ENCODE peak calls at places on chromosome X, in seven cellular contexts. E is OCI-LY7, U is pancreas, L is suprapubic skin, Y is ascending aorta, B is neural progenitor cell, M is esophagus squamous epithelium. O is an unnamed sample.

GRCh38 chrX:148567229-148567628 is 66.8 kb downstream of the AFF2 start:
- DNase-seq in E (no peak), U (no peak), L (no peak), Y (no peak), B (no peak), M (no peak), O (peak; percentile 53)

GRCh38 chrX:21529771-21530170 is 128.4 kb downstream of the KLHL34 start:
- DNase-seq in E (no peak), U (no peak), L (no peak), Y (no peak), B (no peak), M (no peak), O (no peak)

GRCh38 chrX:130974323-130974722 is 71.3 kb upstream of the ENOX2 start:
- DNase-seq in E (no peak), U (no peak), L (no peak), Y (no peak), B (no peak), M (no peak), O (no peak)

GRCh38 chrX:10755477-10756334 is 135.3 kb upstream of the MID1 start:
- DNase-seq in E (no peak), U (no peak), L (no peak), Y (no peak), B (peak; percentile 70), M (no peak), O (peak; percentile 71)

GRCh38 chrX:138057883-138058282 is 492.0 kb downstream of the ZIC3 start:
- DNase-seq in E (no peak), U (no peak), L (no peak), Y (no peak), B (no peak), M (no peak), O (no peak)

GRCh38 chrX:118254611-118255010 is 91.3 kb upstream of the WDR44 start:
- DNase-seq in E (peak; percentile 45), U (no peak), L (no peak), Y (no peak), B (peak; percentile 60), M (no peak), O (peak; percentile 12)

GRCh38 chrX:110317079-110317819 is 636 bp downstream of the AMMECR1 start:
- DNase-seq in E (peak; percentile 37), U (peak; percentile 66), L (peak; percentile 62), Y (no peak), B (peak; percentile 43), M (no peak), O (peak; percentile 37)

GRCh38 chrX:131734621-131735020 is 190.7 kb downstream of the OR13H1 start:
- DNase-seq in E (no peak), U (no peak), L (peak; percentile 80), Y (peak; percentile 59), B (no peak), M (peak; percentile 16), O (no peak)

GRCh38 chrX:38970074-38970473 is 168.8 kb downstream of the MID1IP1 start:
- DNase-seq in E (no peak), U (no peak), L (no peak), Y (no peak), B (no peak), M (no peak), O (no peak)

GRCh38 chrX:21930986-21931385 is 9.5 kb upstream of the SMS start:
- DNase-seq in E (no peak), U (no peak), L (no peak), Y (no peak), B (no peak), M (no peak), O (no peak)

GRCh38 chrX:19344207-19344534 is 444 bp downstream of the PDHA1 start:
- DNase-seq in E (no peak), U (no peak), L (no peak), Y (no peak), B (no peak), M (no peak), O (no peak)

GRCh38 chrX:40108959-40109287 is 11.2 kb upstream of the BCOR start:
- DNase-seq in E (peak; percentile 41), U (peak; percentile 90), L (peak; percentile 86), Y (no peak), B (peak; percentile 77), M (no peak), O (peak; percentile 78)

GRCh38 chrX:19581786-19582185 is 66.5 kb upstream of the MAP3K15 start:
- DNase-seq in E (no peak), U (no peak), L (no peak), Y (no peak), B (no peak), M (no peak), O (no peak)

GRCh38 chrX:53357799-53358530 is 64.5 kb downstream of the SMC1A start:
- DNase-seq in E (no peak), U (no peak), L (no peak), Y (no peak), B (peak; percentile 49), M (no peak), O (no peak)

GRCh38 chrX:68894513-68895338 is 65.9 kb downstream of the EFNB1 start:
- DNase-seq in E (no peak), U (peak; percentile 70), L (no peak), Y (peak; percentile 31), B (peak; percentile 77), M (no peak), O (no peak)

GRCh38 chrX:68894142-68894512 is 65.3 kb downstream of the EFNB1 start:
- DNase-seq in E (no peak), U (no peak), L (no peak), Y (no peak), B (no peak), M (no peak), O (no peak)

GRCh38 chrX:68897118-68897517 is 68.3 kb downstream of the EFNB1 start:
- DNase-seq in E (no peak), U (no peak), L (no peak), Y (no peak), B (no peak), M (no peak), O (no peak)

GRCh38 chrX:68896581-68896980 is 67.8 kb downstream of the EFNB1 start:
- DNase-seq in E (no peak), U (no peak), L (no peak), Y (no peak), B (no peak), M (no peak), O (no peak)

GRCh38 chrX:68895339-68896250 is 66.8 kb downstream of the EFNB1 start:
- DNase-seq in E (no peak), U (no peak), L (no peak), Y (no peak), B (no peak), M (no peak), O (peak; percentile 2)
- H3K4me3 ChIP-seq in E (no peak overlapping the region), U (no peak overlapping the region), L (peak overlapping the region; percentile 24), Y (no peak overlapping the region), B (no peak overlapping the region), M (peak overlapping the region; percentile 38), O (no peak overlapping the region)

GRCh38 chrX:49167740-49168108 is 4.0 kb upstream of the PLP2 start:
- DNase-seq in E (no peak), U (no peak), L (no peak), Y (no peak), B (no peak), M (no peak), O (no peak)

GRCh38 chrX:49166914-49167739 is 4.6 kb downstream of the MAGIX start:
- DNase-seq in E (peak; percentile 69), U (peak; percentile 65), L (peak; percentile 83), Y (peak; percentile 76), B (peak; percentile 20), M (no peak), O (peak; percentile 78)

GRCh38 chrX:49164589-49165360 is 2.2 kb downstream of the MAGIX start:
- DNase-seq in E (no peak), U (no peak), L (no peak), Y (no peak), B (no peak), M (no peak), O (no peak)

GRCh38 chrX:49163555-49164419 is 1.2 kb downstream of the MAGIX start:
- DNase-seq in E (peak; percentile 85), U (peak; percentile 92), L (peak; percentile 92), Y (peak; percentile 65), B (peak; percentile 88), M (no peak), O (peak; percentile 78)

DNA sequence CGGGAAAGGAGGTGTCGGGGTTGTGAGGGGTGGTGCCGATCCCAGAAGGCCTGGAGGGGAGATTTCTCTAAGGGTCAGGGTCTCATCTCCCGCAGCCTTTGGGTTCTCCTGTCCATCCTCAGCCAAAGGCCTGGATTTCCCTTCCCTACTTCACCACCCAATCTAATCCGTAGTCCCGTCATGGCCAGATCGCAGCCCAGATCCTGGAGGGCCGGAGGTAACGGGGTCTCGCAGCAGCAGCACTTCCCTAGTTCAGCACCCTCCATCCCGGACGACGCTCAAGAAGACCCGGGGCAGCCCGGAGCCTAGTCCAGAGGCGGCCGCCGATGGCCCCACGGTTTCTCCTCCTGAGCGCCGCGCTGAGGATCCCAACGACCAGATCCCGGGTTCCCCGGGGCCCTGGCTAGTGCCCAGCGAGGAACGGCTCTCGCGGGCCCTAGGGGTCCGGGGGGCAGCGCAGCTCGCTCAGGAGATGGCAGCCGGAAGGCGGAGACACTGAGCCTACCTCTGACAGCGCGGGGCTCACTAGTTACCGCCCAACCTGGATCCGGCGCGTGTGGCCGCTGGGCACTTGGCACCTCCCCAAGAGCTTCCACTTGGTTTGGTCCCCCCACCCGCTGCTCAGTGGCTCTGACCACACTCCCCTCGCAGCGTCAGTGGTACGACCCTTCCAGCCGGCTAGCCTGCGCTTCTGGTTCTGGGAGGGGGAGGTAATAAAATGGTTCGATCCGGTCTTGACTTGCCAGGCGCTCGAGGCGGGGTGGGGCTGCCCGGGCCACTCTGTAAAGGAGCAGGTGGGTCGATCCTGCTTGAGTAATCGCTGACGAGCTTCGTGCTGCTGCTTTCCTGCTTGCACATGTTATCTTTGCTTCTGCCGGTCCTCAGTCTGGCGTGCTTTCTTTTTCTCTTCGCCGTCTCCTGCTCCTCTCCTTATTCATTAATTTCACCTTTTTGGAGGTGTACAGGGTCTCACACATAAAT is 3.6 kb downstream of the MAGIX start:
- DNase-seq in E (peak; percentile 88), U (peak; percentile 71), L (peak; percentile 87), Y (no peak), B (peak; percentile 89), M (peak; percentile 37), O (peak; percentile 48)
- H3K4me3 ChIP-seq in E (peak overlapping the region; percentile 62), U (no peak overlapping the region), L (peak overlapping the region; percentile 49), Y (peak overlapping the region; percentile 33), B (peak overlapping the region; percentile 31), M (peak overlapping the region; percentile 67), O (peak overlapping the region; percentile 26)

GRCh38 chrX:150680974-150681373 is 12.2 kb upstream of the MTMR1 start:
- DNase-seq in E (peak; percentile 31), U (no peak), L (no peak), Y (no peak), B (peak; percentile 34), M (no peak), O (no peak)
- H3K4me3 ChIP-seq in E (no peak overlapping the region), U (no peak overlapping the region), L (no peak overlapping the region), Y (no peak overlapping the region), B (no peak overlapping the region), M (no peak overlapping the region), O (no peak overlapping the region)

GRCh38 chrX:153398275-153398960 is 2.7 kb downstream of the PNMA6E start:
- DNase-seq in E (no peak), U (peak; percentile 48), L (no peak), Y (no peak), B (no peak), M (no peak), O (no peak)
- H3K4me3 ChIP-seq in E (no peak overlapping the region), U (no peak overlapping the region), L (no peak overlapping the region), Y (no peak overlapping the region), B (no peak overlapping the region), M (no peak overlapping the region), O (no peak overlapping the region)

DNA sequence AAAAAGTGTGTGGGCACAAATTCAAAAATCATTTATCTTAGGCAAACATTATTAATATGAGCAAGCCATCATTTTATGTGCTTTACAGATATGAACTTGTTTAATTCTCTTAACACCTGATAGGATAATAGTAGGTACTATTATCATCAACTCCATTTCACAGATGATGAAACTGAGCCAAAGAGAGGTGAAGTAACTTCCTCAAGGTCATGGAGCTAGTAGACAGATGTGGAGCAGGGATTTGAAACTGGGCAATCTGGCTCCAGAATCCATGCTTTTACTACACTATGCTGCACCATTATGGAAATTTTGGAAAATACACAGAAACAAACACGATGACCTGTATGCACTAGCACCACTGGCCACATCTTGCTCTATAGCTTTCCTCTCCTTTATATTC is 1.0 kb upstream of the PIN4 start:
- DNase-seq in E (peak; percentile 5), U (no peak), L (no peak), Y (no peak), B (no peak), M (no peak), O (no peak)
- H3K4me3 ChIP-seq in E (peak overlapping the region; percentile 99), U (peak overlapping the region; percentile 41), L (peak overlapping the region; percentile 65), Y (no peak overlapping the region), B (peak overlapping the region; percentile 90), M (peak overlapping the region; percentile 76), O (peak overlapping the region; percentile 56)

O was measured in SJSA1.